ENCODE peak calls at places on chromosomes 6 and 20, in ten cellular contexts. B is sigmoid colon, I is right cardiac atrium, J is fibroblast of the conjunctiva, M is GM04503, Y is NCI-H1092 treated with DMSO at 0.1 percent for 48 hours, R is GM10248, F is AG04449, Z is BE2C, D is GM04504. O is an unnamed sample.

GRCh38 chr20:22974354-22974753 is 60.8 kb upstream of the SSTR4 start:
- DNase-seq in Z (no peak), Y (no peak), R (no peak), F (no peak), I (no peak), J (no peak), B (no peak), D (no peak), M (no peak), O (no peak)

GRCh38 chr20:57440678-57441509 is 49.7 kb downstream of the RBM38 start:
- DNase-seq in B (peak), Z (peak), R (no peak), I (peak), D (peak), J (peak), Y (peak), M (peak), F (no peak), O (no peak)

GRCh38 chr20:51410586-51411325 is 131.8 kb downstream of the NFATC2 start:
- DNase-seq in J (no peak), B (no peak), F (no peak), M (no peak), Y (no peak), Z (no peak), D (no peak), R (no peak), I (no peak), O (no peak)

GRCh38 chr6:37456816-37457560 is 24.0 kb downstream of the CMTR1 start:
- DNase-seq in R (no peak), D (peak), I (peak), B (peak), Z (no peak), M (peak), J (peak), F (peak), Y (no peak), O (no peak)

GRCh38 chr6:136788069-136788902 is 4.0 kb downstream of the MAP3K5 start:
- DNase-seq in F (no peak), M (peak), D (peak), R (no peak), I (no peak), B (no peak), Z (no peak), Y (no peak), J (peak), O (no peak)

GRCh38 chr6:137013738-137014602 is 30.8 kb downstream of the IL20RA start:
- DNase-seq in I (no peak), Z (peak), R (no peak), F (peak), J (peak), B (no peak), D (peak), M (peak), Y (peak), O (no peak)

GRCh38 chr20:1813101-1813529 is 82.1 kb upstream of the SIRPA start:
- DNase-seq in D (peak), M (peak), Z (no peak), B (peak), J (peak), R (no peak), I (peak), Y (no peak), F (peak), O (no peak)

GRCh38 chr6:48486876-48487275 is 375.9 kb upstream of the PTCHD4 start:
- DNase-seq in M (no peak), Y (no peak), R (no peak), I (no peak), F (no peak), J (no peak), B (no peak), D (no peak), Z (no peak), O (no peak)

GRCh38 chr6:75791881-75792280 is 42.8 kb downstream of the MYO6 start:
- DNase-seq in I (no peak), M (no peak), D (no peak), R (no peak), Z (no peak), J (no peak), B (no peak), F (no peak), Y (no peak), O (no peak)

GRCh38 chr20:36274248-36274841 is 31.8 kb upstream of the DLGAP4 start:
- DNase-seq in Z (peak), Y (no peak), J (no peak), R (no peak), D (no peak), B (peak), M (no peak), F (no peak), I (no peak), O (no peak)

GRCh38 chr20:18019068-18019467 is 38.6 kb downstream of the OVOL2 start:
- DNase-seq in Y (no peak), B (no peak), J (no peak), M (no peak), I (no peak), R (peak), D (no peak), F (no peak), Z (no peak), O (no peak)

GRCh38 chr20:25444556-25444955 is 37.1 kb downstream of the GINS1 start:
- DNase-seq in M (no peak), Y (no peak), F (no peak), I (no peak), Z (no peak), B (no peak), D (no peak), J (no peak), R (no peak), O (no peak)

GRCh38 chr6:142289687-142290086 is 12.1 kb upstream of the ADGRG6 start:
- DNase-seq in I (no peak), B (no peak), Z (no peak), D (no peak), Y (no peak), R (no peak), M (no peak), F (no peak), J (no peak), O (no peak)

GRCh38 chr6:11536795-11537194 is 754 bp upstream of the TMEM170B start:
- DNase-seq in R (no peak), Y (no peak), I (peak), M (no peak), Z (no peak), J (no peak), D (no peak), F (no peak), B (no peak), O (no peak)

GRCh38 chr6:93139408-93140081 is 279.8 kb downstream of the EPHA7 start:
- DNase-seq in M (no peak), R (no peak), B (no peak), D (no peak), Y (no peak), I (no peak), J (no peak), F (no peak), Z (no peak), O (no peak)

GRCh38 chr6:72850469-72850868 is 228.6 kb downstream of the KCNQ5 start:
- DNase-seq in Z (no peak), R (no peak), D (no peak), M (no peak), F (no peak), B (no peak), I (no peak), J (no peak), Y (no peak), O (no peak)

GRCh38 chr6:72657798-72658197 is 35.9 kb downstream of the KCNQ5 start:
- DNase-seq in F (no peak), Y (no peak), D (no peak), J (peak), B (no peak), M (no peak), I (no peak), Z (no peak), R (no peak), O (no peak)

GRCh38 chr6:129903082-129903481 is 42.0 kb upstream of the TMEM244 start:
- DNase-seq in F (no peak), J (no peak), Y (no peak), M (no peak), I (no peak), D (no peak), Z (no peak), R (no peak), B (no peak), O (no peak)

GRCh38 chr6:155377061-155377460 is 62.8 kb upstream of the TFB1M start:
- DNase-seq in Y (no peak), B (no peak), Z (no peak), M (peak), D (peak), R (no peak), F (peak), J (peak), I (no peak), O (no peak)

GRCh38 chr20:48625136-48625900 is 202.5 kb downstream of the PREX1 start:
- DNase-seq in M (no peak), Y (no peak), B (no peak), F (no peak), J (no peak), Z (no peak), R (no peak), D (no peak), I (no peak), O (no peak)

O was measured in activated effector memory CD4-positive, alpha-beta T cell treated with anti-CD3 and anti-CD28 coated beads, Interleukin-2, amount 50 U/mL, for 16 hours.